ENCODE peak calls at places on chromosomes 13 and 19, in nine cellular contexts. K, S, D, N, O, H, F, P and Z are unnamed samples. For H3K9me3, the result is how much of the 10 kb centered on the place peaks cover.

GRCh38 chr19:16384688-16385087 is 60.1 kb downstream of the KLF2 start:
- DNase-seq in K (no peak), S (no peak), D (no peak), N (no peak), O (no peak), H (no peak), F (no peak), P (no peak), Z (peak)

GRCh38 chr19:20367811-20368294 is 197.7 kb downstream of the ZNF737 start:
- DNase-seq in K (no peak), S (no peak), D (no peak), N (peak), O (no peak), H (no peak), F (no peak), P (peak), Z (no peak)

GRCh38 chr13:26964278-26965057 is 203.9 kb upstream of the GPR12 start:
- DNase-seq in K (no peak), S (no peak), D (peak), N (no peak), O (no peak), H (no peak), F (no peak), P (peak), Z (no peak)

GRCh38 chr13:91313103-91313502 is 34.4 kb upstream of the MIR17HG start:
- DNase-seq in K (peak), S (no peak), D (no peak), N (no peak), O (no peak), H (no peak), F (peak), P (no peak), Z (no peak)

GRCh38 chr13:44932850-44933251 is 56.4 kb downstream of the NUFIP1 start:
- DNase-seq in K (peak), S (no peak), D (peak), N (peak), O (no peak), H (no peak), F (no peak), P (no peak), Z (no peak)

GRCh38 chr19:34124828-34125227 is 47.5 kb upstream of the LSM14A start:
- DNase-seq in K (peak), S (no peak), D (no peak), N (no peak), O (no peak), H (no peak), F (no peak), P (peak), Z (no peak)

GRCh38 chr19:44757735-44758505 is 9.4 kb downstream of the BCL3 start:
- DNase-seq in K (no peak), S (no peak), D (peak), N (peak), O (no peak), H (peak), F (no peak), P (peak), Z (no peak)

GRCh38 chr19:40662925-40663711 is 27.3 kb downstream of the NUMBL start:
- DNase-seq in K (peak), S (peak), D (peak), N (peak), O (peak), H (peak), F (peak), P (peak), Z (peak)

GRCh38 chr13:73040968-73041580 is 17.7 kb upstream of the KLF5 start:
- DNase-seq in K (peak), S (no peak), D (no peak), N (no peak), O (no peak), H (no peak), F (no peak), P (no peak), Z (peak)

GRCh38 chr13:79745141-79745540 is 264.2 kb downstream of the NDFIP2 start:
- DNase-seq in K (no peak), S (no peak), D (no peak), N (no peak), O (no peak), H (no peak), F (no peak), P (peak), Z (no peak)

GRCh38 chr13:66518068-66518467 is 712.1 kb downstream of the PCDH9 start:
- DNase-seq in K (no peak), S (no peak), D (no peak), N (no peak), O (no peak), H (no peak), F (no peak), P (no peak), Z (no peak)

GRCh38 chr13:104530741-104531140 is 1464.5 kb upstream of the SLC10A2 start:
- DNase-seq in K (no peak), S (no peak), D (no peak), N (no peak), O (no peak), H (no peak), F (no peak), P (no peak), Z (no peak)

GRCh38 chr19:4566402-4567051 is 7.0 kb upstream of the SEMA6B start:
- DNase-seq in K (no peak), S (no peak), D (no peak), N (no peak), O (no peak), H (no peak), F (no peak), P (no peak), Z (no peak)

GRCh38 chr13:46170687-46171086 is 11.3 kb downstream of the LCP1 start:
- DNase-seq in K (no peak), S (no peak), D (no peak), N (no peak), O (no peak), H (no peak), F (no peak), P (no peak), Z (no peak)

GRCh38 chr19:44552324-44552723 is 22.8 kb upstream of the CEACAM20 start:
- DNase-seq in K (peak), S (no peak), D (no peak), N (no peak), O (no peak), H (no peak), F (peak), P (no peak), Z (peak)

GRCh38 chr19:28103916-28104315 is 1109.0 kb downstream of the UQCRFS1 start:
- DNase-seq in K (no peak), S (no peak), D (no peak), N (no peak), O (no peak), H (no peak), F (no peak), P (no peak), Z (no peak)

GRCh38 chr13:31476266-31476665 is 263.1 kb upstream of the RXFP2 start:
- DNase-seq in K (no peak), S (no peak), D (no peak), N (no peak), O (no peak), H (no peak), F (no peak), P (no peak), Z (no peak)

GRCh38 chr19:33470040-33470330 is 51.6 kb downstream of the PEPD start:
- DNase-seq in K (no peak), S (no peak), D (no peak), N (no peak), O (no peak), H (peak), F (no peak), P (no peak), Z (no peak)

GRCh38 chr13:29679357-29680050 is 84.0 kb upstream of the SLC7A1 start:
- DNase-seq in K (no peak), S (no peak), D (peak), N (peak), O (no peak), H (no peak), F (no peak), P (peak), Z (no peak)

GRCh38 chr13:39942177-39942900 is 286.9 kb downstream of the COG6 start:
- DNase-seq in K (no peak), S (no peak), D (no peak), N (no peak), O (no peak), H (no peak), F (no peak), P (no peak), Z (no peak)

DNA sequence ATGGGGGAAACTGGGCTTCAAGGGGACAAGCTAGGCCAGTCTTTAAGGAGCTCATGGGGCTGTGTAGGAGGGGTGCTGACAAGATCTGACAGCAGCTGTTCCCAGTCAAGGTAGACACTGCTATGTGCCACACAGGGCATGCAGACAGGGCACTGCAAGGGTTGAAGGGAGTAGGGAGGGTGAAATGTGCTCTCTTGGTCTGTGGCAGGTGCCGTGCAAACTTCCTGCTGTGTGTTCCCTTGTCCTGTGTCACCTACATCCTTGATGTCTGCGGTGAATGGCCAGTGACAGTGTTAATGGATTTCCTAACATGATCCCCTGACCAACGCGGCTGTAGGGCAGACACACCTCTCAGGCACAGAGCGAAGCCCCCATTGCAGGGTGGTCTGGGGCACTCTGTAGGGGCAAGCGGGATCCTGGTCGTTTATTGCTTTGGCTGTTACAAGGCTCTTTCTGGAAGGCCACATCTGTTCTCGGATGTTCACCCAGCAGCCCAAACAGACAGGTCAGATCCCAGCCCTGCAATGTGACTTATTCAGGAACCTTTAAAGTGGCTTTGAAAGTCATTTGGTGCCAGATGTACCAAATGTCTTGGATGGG is 199.4 kb upstream of the ZNF536 start:
- DNase-seq in K (no peak), S (no peak), D (no peak), N (no peak), O (no peak), H (no peak), F (no peak), P (no peak), Z (peak)
- H3K9me3 ChIP-seq in K (under half), S (under half), D (under half), N (under half), O (under half), H (under half), F (under half), P (under half), Z (under half)

GRCh38 chr19:288911-289310 is 2.3 kb downstream of the PLPP2 start:
- DNase-seq in K (no peak), S (no peak), D (no peak), N (peak), O (no peak), H (no peak), F (no peak), P (no peak), Z (no peak)

GRCh38 chr19:289651-290538 is 1.3 kb downstream of the PLPP2 start:
- DNase-seq in K (peak), S (no peak), D (no peak), N (peak), O (peak), H (no peak), F (peak), P (peak), Z (peak)

GRCh38 chr19:291561-292280 is 518 bp upstream of the PLPP2 start:
- DNase-seq in K (peak), S (no peak), D (no peak), N (peak), O (peak), H (no peak), F (no peak), P (no peak), Z (no peak)

GRCh38 chr19:292281-292884 is 1.2 kb upstream of the PLPP2 start:
- DNase-seq in K (no peak), S (no peak), D (no peak), N (peak), O (no peak), H (no peak), F (no peak), P (no peak), Z (no peak)

DNA sequence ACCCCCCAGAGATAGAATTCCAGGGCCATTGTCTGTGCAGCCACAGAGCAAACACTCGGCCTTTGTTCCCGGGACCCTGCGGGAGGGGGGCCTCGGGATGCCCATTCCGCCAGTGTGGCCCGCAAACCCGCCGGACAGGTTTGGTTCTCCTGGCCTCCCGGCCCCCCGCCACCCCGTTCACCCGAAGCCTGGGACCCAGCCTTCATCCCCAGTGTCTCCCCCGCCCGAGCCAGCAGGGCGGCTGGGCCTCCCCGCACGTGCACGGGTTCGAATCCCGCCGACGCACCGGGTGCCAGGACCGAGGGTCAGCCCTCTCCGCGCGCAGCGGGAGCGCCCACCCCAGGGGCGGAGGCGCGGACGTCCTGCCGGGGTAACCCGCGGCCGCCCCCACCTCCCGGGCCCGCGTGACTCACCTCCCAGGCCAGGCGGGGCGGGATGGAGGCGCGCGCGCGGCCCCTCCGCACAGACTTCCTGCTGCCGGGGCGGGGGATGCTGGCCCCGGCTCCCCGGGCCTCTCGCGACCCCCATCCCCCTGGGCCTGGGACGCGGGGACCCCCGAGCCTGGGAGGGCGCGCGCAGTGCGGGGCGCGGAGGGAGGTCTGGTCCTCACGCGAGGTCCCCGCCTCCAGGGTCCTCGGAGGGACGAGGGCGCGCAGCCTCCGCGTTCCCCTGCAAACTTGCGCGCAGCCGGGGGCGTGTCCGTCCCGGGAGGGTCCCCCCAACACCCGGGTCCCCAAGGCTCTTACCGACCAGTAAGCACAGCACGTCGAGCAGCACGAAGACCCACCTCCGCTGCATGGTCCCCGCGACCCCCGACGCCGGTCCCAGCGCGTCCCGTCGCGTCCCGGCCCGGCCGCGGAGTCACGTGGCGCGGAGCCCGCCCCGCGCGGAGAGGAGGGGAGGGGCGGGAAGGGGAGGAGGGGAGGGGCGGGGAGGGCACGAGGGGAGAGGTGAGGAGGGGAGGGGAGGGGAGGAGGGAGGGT is at the start of gene PLPP2:
- DNase-seq in K (peak), S (no peak), D (no peak), N (peak), O (peak), H (peak), F (peak), P (peak), Z (peak)
- H3K4me3 ChIP-seq in K (peak), S (no peak), D (peak), N (peak), O (peak), H (peak), F (peak), P (peak), Z (peak)

GRCh38 chr19:57436392-57436791 is 1.3 kb downstream of the ZNF749 start:
- DNase-seq in K (no peak), S (no peak), D (no peak), N (no peak), O (no peak), H (no peak), F (no peak), P (no peak), Z (no peak)

GRCh38 chr19:57438925-57439324 is 3.8 kb downstream of the ZNF749 start:
- DNase-seq in K (no peak), S (no peak), D (no peak), N (no peak), O (no peak), H (no peak), F (no peak), P (no peak), Z (no peak)

GRCh38 chr19:57437931-57438330 is 2.8 kb downstream of the ZNF749 start:
- DNase-seq in K (no peak), S (no peak), D (no peak), N (no peak), O (no peak), H (no peak), F (no peak), P (no peak), Z (no peak)

GRCh38 chr19:57434386-57435061 is 601 bp upstream of the ZNF749 start:
- DNase-seq in K (no peak), S (no peak), D (no peak), N (no peak), O (no peak), H (no peak), F (no peak), P (no peak), Z (no peak)

DNA sequence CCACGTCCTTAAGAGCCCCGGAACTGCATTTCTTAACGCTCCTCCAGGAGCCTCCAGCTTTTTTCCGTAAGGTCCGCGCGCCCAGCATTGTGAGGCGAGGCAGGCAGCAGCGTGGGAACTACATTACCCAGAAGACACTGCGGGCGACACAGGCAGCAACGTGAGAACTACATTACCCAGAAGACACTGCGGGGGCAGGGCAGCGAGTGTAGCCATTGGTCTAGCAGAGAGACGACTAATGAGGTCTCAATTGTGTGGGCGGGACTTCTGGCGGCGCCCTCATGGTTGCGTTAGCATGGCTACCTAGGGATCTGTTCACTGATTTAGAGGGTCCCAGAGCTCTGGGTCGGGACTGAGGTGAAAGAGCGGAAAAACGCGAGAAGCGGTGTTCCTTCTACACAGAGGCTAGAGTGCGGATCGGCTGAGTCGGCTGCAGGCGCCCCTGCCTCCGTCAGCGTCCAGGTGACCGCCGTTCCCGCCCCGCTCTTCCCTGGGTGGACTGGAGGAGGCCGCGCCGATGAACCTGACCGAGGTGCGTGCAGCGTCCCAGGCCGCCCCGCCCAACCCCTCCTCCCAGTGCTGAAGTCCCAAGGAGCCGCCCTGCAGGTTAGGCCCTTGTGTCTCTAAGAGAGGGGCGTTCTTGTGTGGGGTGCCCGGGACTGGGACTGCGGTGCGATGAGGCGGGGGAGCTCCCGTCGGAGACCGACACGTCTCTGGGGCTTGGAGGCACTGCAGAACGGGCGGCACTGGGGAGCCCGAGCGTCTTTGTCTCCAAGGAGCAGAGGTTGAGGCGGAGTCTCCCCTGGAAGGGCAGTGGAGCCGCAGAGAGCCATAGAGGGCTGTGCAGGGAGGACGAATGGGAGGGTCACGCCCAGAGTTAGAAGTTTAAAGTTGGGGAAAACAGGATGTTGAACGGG is at the start of gene ZNF749:
- DNase-seq in K (peak), S (peak), D (peak), N (peak), O (peak), H (peak), F (peak), P (peak), Z (peak)
- TF ChIP-seq CTCF in K (no peak), S (no peak), D (no peak), N (no peak), O (no peak), H (no peak), F (no peak), P (no peak), Z (no peak)

GRCh38 chr19:22623841-22624221 is 10.3 kb upstream of the ZNF492 start:
- DNase-seq in K (no peak), S (no peak), D (no peak), N (no peak), O (no peak), H (no peak), F (no peak), P (no peak), Z (no peak)
- H3K9me3 ChIP-seq in K (under half), S (under half), D (under half), N (under half), O (under half), H (under half), F (under half), P (under half), Z (under half)

DNA sequence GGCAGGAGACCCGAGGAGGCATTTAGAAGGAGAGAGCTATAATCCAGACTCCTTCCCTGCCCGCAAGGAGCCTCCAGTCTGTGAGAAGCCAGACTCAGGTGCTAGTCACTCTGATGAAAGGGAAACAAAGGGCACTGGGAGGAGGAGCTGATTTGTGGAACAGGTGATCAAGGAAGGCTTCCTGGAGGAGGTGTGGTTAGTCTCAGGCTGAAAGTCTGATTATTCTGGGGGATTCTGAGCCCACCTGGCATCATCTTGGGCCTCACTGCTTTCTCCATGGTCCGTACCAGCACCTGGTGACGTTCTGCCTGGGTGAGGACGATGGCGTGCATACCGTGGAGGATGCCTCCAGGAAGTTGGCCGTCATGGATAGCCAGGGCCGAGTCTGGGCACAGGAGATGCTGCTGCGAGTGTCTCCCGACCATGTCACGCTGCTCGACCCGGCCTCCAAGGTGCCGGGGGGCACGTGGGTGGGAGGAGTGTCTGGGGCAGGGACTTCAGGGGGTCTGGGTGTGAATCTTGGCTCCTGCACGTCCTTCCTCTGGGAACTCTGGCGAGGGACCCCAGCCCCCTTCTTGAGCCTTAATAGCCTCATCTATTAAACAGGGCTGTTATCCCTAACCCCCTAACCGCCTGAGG is 3.9 kb downstream of the EPS8L1 start:
- DNase-seq in K (no peak), S (no peak), D (no peak), N (no peak), O (no peak), H (no peak), F (no peak), P (no peak), Z (no peak)
- H3K4me3 ChIP-seq in K (peak), S (no peak), D (no peak), N (no peak), O (peak), H (no peak), F (no peak), P (no peak), Z (no peak)

GRCh38 chr19:50435627-50436026 is 2.9 kb downstream of the MYBPC2 start:
- DNase-seq in K (no peak), S (no peak), D (no peak), N (no peak), O (no peak), H (no peak), F (no peak), P (no peak), Z (no peak)
- TF ChIP-seq CTCF in K (no peak), S (no peak), D (no peak), N (no peak), O (no peak), H (no peak), F (no peak), P (no peak), Z (no peak)